ENCODE peak calls at places on chromosomes 2 and 18, in ten cellular contexts. O, Y, L, H, F, E, T, G, N and D are unnamed samples.

GRCh38 chr18:27136208-27136535 is 48.9 kb downstream of the CHST9 start:
- DNase-seq in T (peak), G (no peak), F (no peak), E (no peak), Y (no peak), L (no peak), H (peak), O (no peak), N (no peak), D (peak)

GRCh38 chr2:15119722-15120175 is 441.4 kb downstream of the NBAS start:
- DNase-seq in H (no peak), T (no peak), N (no peak), E (no peak), L (no peak), G (no peak), Y (no peak), O (no peak), F (no peak), D (no peak)

GRCh38 chr18:77103181-77103875 is 29.3 kb downstream of the MBP start:
- DNase-seq in H (no peak), L (no peak), E (no peak), G (no peak), Y (no peak), O (no peak), N (peak), F (no peak), T (no peak), D (no peak)

GRCh38 chr2:227728035-227728434 is at the start of gene SCYGR7:
- DNase-seq in Y (no peak), L (no peak), N (no peak), O (no peak), F (no peak), G (no peak), H (no peak), T (no peak), E (no peak), D (no peak)

GRCh38 chr2:141439524-141439923 is 691.3 kb downstream of the LRP1B start:
- DNase-seq in F (no peak), E (no peak), Y (no peak), G (no peak), T (no peak), N (peak), O (no peak), L (no peak), H (peak), D (no peak)

GRCh38 chr2:105460048-105460732 is 61.3 kb upstream of the FHL2 start:
- DNase-seq in E (no peak), G (peak), L (no peak), T (no peak), N (no peak), O (no peak), Y (no peak), F (no peak), H (no peak), D (no peak)

GRCh38 chr2:175877845-175878563 is 124.1 kb downstream of the LNPK start:
- DNase-seq in O (no peak), Y (no peak), N (peak), F (no peak), H (no peak), E (no peak), G (no peak), L (no peak), T (no peak), D (no peak)

GRCh38 chr2:205708231-205708631 is 25.9 kb downstream of the NRP2 start:
- DNase-seq in E (peak), F (no peak), N (no peak), T (no peak), Y (no peak), H (peak), G (peak), O (no peak), L (no peak), D (no peak)

GRCh38 chr2:235467586-235467985 is 26.3 kb upstream of the AGAP1 start:
- DNase-seq in H (no peak), O (no peak), F (no peak), Y (no peak), T (no peak), L (no peak), E (no peak), G (no peak), N (peak), D (no peak)

GRCh38 chr18:55546873-55547704 is 40.9 kb downstream of the TCF4 start:
- DNase-seq in T (no peak), H (peak), N (peak), F (peak), O (no peak), G (peak), L (peak), Y (no peak), E (peak), D (no peak)

GRCh38 chr2:132424526-132425121 is 8.0 kb downstream of the GPR39 start:
- DNase-seq in E (peak), N (peak), T (no peak), F (no peak), Y (no peak), L (no peak), O (no peak), G (no peak), H (peak), D (no peak)

GRCh38 chr2:95056461-95057459 is 31.3 kb downstream of the MAL start:
- DNase-seq in N (no peak), H (no peak), G (no peak), T (no peak), E (no peak), L (no peak), F (no peak), O (no peak), Y (no peak), D (no peak)

GRCh38 chr2:175575346-175576258 is 394.1 kb upstream of the ATP5MC3 start:
- DNase-seq in N (no peak), L (no peak), H (no peak), T (no peak), G (no peak), F (no peak), Y (peak), O (no peak), E (no peak), D (no peak)

GRCh38 chr2:73759287-73759764 is 20.6 kb downstream of the DUSP11 start:
- DNase-seq in H (no peak), T (no peak), E (peak), N (peak), L (peak), O (no peak), F (no peak), Y (no peak), G (peak), D (no peak)

GRCh38 chr2:32357545-32358482 is 991 bp downstream of the BIRC6 start:
- DNase-seq in E (no peak), F (peak), T (peak), H (peak), L (peak), Y (no peak), O (peak), G (peak), N (peak), D (peak)

GRCh38 chr18:52903858-52904257 is 563.9 kb downstream of the DCC start:
- DNase-seq in E (no peak), F (peak), O (no peak), T (peak), G (peak), H (peak), N (peak), L (no peak), Y (no peak), D (no peak)

GRCh38 chr2:20128506-20129319 is 77.3 kb upstream of the LAPTM4A start:
- DNase-seq in H (no peak), O (no peak), E (no peak), G (no peak), L (no peak), N (no peak), Y (no peak), T (no peak), F (no peak), D (no peak)

GRCh38 chr2:120320318-120320851 is 25.6 kb upstream of the INHBB start:
- DNase-seq in T (peak), N (no peak), O (no peak), L (no peak), G (no peak), H (no peak), F (no peak), Y (no peak), E (no peak), D (no peak)

GRCh38 chr2:80496770-80497169 is 192.2 kb upstream of the LRRTM1 start:
- DNase-seq in L (no peak), Y (no peak), O (no peak), F (no peak), H (peak), E (peak), T (peak), G (no peak), N (peak), D (no peak)

GRCh38 chr2:28250006-28250405 is 142.7 kb upstream of the FOSL2 start:
- DNase-seq in N (peak), O (no peak), E (peak), L (no peak), Y (no peak), G (no peak), H (peak), T (peak), F (no peak), D (peak)

GRCh38 chr2:107137711-107138110 is 251.7 kb upstream of the ST6GAL2 start:
- DNase-seq in N (no peak), O (no peak), G (no peak), Y (no peak), E (no peak), T (no peak), H (no peak), L (no peak), F (no peak), D (no peak)

GRCh38 chr18:62324917-62325805 is at the start of gene TNFRSF11A:
- DNase-seq in Y (no peak), H (no peak), E (no peak), O (no peak), F (peak), L (peak), G (peak), N (no peak), T (peak), D (peak)
- TF ChIP-seq CTCF in Y (peak), H (peak), E (peak), O (peak), F (peak), L (peak), G (peak), N (no peak), T (peak), D (peak)

DNA sequence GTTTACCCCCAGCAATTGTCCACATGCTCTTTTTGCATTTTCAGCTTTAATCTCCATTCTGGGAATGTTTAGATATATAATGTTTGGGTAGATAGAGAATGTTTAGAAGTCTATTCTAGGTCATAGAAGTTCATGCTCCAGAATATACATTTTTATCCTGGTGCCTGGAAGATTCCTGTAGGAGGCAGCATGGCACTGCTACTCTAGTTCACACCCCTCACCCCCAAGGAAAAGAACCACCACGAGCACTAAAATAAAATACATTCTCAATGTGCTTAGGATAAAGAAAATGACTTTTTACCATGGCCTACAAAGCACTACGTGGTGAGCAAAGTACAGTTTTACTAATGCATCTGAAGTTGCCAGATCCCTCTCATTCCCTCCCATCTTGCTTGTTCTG is 53.8 kb downstream of the MYO1B start:
- DNase-seq in E (no peak), L (no peak), H (no peak), N (no peak), G (no peak), Y (no peak), O (no peak), F (no peak), T (no peak), D (no peak)
- TF ChIP-seq CTCF in E (peak), L (peak), H (peak), N (peak), G (no peak), Y (no peak), O (no peak), F (no peak), T (no peak), D (no peak)

GRCh38 chr2:1613731-1614354 is 130.5 kb downstream of the PXDN start:
- DNase-seq in G (no peak), L (peak), F (no peak), O (no peak), E (no peak), N (no peak), H (peak), T (no peak), Y (no peak), D (no peak)
- TF ChIP-seq CTCF in G (no peak), L (no peak), F (no peak), O (no peak), E (no peak), N (no peak), H (no peak), T (no peak), Y (no peak), D (no peak)

DNA sequence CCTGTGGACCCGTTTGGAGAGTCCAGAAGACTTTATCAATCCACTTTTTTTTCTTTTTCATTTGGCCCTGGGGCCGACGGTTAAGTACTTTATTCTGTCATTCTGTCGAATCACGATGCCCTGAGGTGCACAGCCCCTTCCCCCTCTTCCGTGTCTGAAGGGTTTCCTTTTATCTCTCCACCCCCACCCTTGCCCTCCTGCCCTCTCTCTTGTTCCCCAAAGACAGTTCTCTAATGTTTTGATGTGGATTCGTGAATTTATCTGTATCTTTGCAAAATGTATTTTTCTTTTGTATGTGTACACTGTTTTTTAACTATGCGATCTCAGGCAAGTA is 1.7 kb upstream of the CASP8 start:
- DNase-seq in G (no peak), H (no peak), N (no peak), L (no peak), O (no peak), E (no peak), T (no peak), F (no peak), Y (no peak), D (no peak)
- TF ChIP-seq CTCF in G (no peak), H (no peak), N (peak), L (peak), O (no peak), E (peak), T (no peak), F (no peak), Y (peak), D (no peak)